ENCODE peak calls at places on chromosome 10, in six cellular contexts. G, X, Q, B, Z and Y are unnamed samples.

GRCh38 chr10:15180736-15181135 is 12.2 kb upstream of the NMT2 start:
- DNase-seq in G (no peak), X (no peak), Q (no peak), B (peak; percentile 42), Z (no peak), Y (no peak)

GRCh38 chr10:110671788-110672579 is 27.8 kb downstream of the RBM20 start:
- DNase-seq in G (no peak), X (peak; percentile 27), Q (peak; percentile 75), B (peak; percentile 59), Z (peak; percentile 26), Y (peak; percentile 61)

GRCh38 chr10:109183366-109183765 is 739.9 kb downstream of the XPNPEP1 start:
- DNase-seq in G (no peak), X (no peak), Q (peak; percentile 58), B (peak; percentile 5), Z (no peak), Y (peak; percentile 31)

GRCh38 chr10:95279042-95279820 is 11.6 kb downstream of the PDLIM1 start:
- DNase-seq in G (no peak), X (no peak), Q (peak; percentile 73), B (peak; percentile 84), Z (no peak), Y (peak; percentile 64)

GRCh38 chr10:17544465-17544864 is 72.7 kb downstream of the HACD1 start:
- DNase-seq in G (no peak), X (no peak), Q (no peak), B (peak; percentile 65), Z (no peak), Y (peak; percentile 43)

GRCh38 chr10:51895209-51895608 is 195.8 kb upstream of the CSTF2T start:
- DNase-seq in G (peak; percentile 57), X (no peak), Q (peak; percentile 54), B (peak; percentile 94), Z (no peak), Y (peak; percentile 15)

GRCh38 chr10:52951819-52952218 is 179.2 kb upstream of the MBL2 start:
- DNase-seq in G (no peak), X (no peak), Q (peak; percentile 1), B (peak; percentile 1), Z (peak; percentile 21), Y (peak; percentile 43)

GRCh38 chr10:63105811-63106755 is 27.0 kb upstream of the NRBF2 start:
- DNase-seq in G (no peak), X (no peak), Q (peak; percentile 88), B (peak; percentile 55), Z (no peak), Y (peak; percentile 56)

GRCh38 chr10:58299580-58299979 is 30.6 kb downstream of the CISD1 start:
- DNase-seq in G (no peak), X (no peak), Q (peak; percentile 43), B (peak; percentile 65), Z (peak; percentile 22), Y (peak; percentile 51)

GRCh38 chr10:128065881-128066534 is 60.2 kb downstream of the MKI67 start:
- DNase-seq in G (no peak), X (no peak), Q (no peak), B (no peak), Z (no peak), Y (no peak)

GRCh38 chr10:122277737-122278136 is 6.6 kb downstream of the BTBD16 start:
- DNase-seq in G (no peak), X (no peak), Q (no peak), B (no peak), Z (no peak), Y (no peak)

GRCh38 chr10:43781480-43782361 is 133.0 kb upstream of the ZNF32 start:
- DNase-seq in G (no peak), X (peak; percentile 13), Q (peak; percentile 53), B (no peak), Z (no peak), Y (no peak)

GRCh38 chr10:34599401-34599800 is 215.7 kb downstream of the PARD3 start:
- DNase-seq in G (no peak), X (no peak), Q (no peak), B (no peak), Z (no peak), Y (no peak)

GRCh38 chr10:86851329-86852207 is 95.1 kb downstream of the BMPR1A start:
- DNase-seq in G (peak; percentile 72), X (no peak), Q (peak; percentile 72), B (peak; percentile 98), Z (no peak), Y (peak; percentile 46)

GRCh38 chr10:116565533-116565932 is 19.8 kb downstream of the PNLIP start:
- DNase-seq in G (no peak), X (no peak), Q (no peak), B (peak; percentile 1), Z (no peak), Y (no peak)

GRCh38 chr10:20515654-20516053 is 381.5 kb downstream of the NEBL start:
- DNase-seq in G (no peak), X (no peak), Q (no peak), B (no peak), Z (no peak), Y (no peak)

GRCh38 chr10:30818854-30819253 is 189.3 kb upstream of the LYZL2 start:
- DNase-seq in G (no peak), X (no peak), Q (no peak), B (no peak), Z (no peak), Y (no peak)

GRCh38 chr10:86401588-86402282 is 35.1 kb upstream of the GRID1 start:
- DNase-seq in G (no peak), X (no peak), Q (no peak), B (no peak), Z (no peak), Y (no peak)

GRCh38 chr10:59134302-59134701 is 42.1 kb upstream of the PHYHIPL start:
- DNase-seq in G (no peak), X (no peak), Q (no peak), B (no peak), Z (no peak), Y (no peak)

GRCh38 chr10:133412381-133412711 is 12.1 kb downstream of the SPRN start:
- DNase-seq in G (no peak), X (no peak), Q (no peak), B (no peak), Z (no peak), Y (no peak)

GRCh38 chr10:88657901-88658300 is 6.3 kb upstream of the LIPF start:
- DNase-seq in G (no peak), X (no peak), Q (peak; percentile 77), B (peak; percentile 65), Z (no peak), Y (peak; percentile 44)

GRCh38 chr10:34286136-34286739 is 528.9 kb downstream of the PARD3 start:
- DNase-seq in G (no peak), X (no peak), Q (peak; percentile 48), B (peak; percentile 82), Z (no peak), Y (peak; percentile 23)

GRCh38 chr10:13774303-13774893 is 187.6 kb downstream of the PRPF18 start:
- DNase-seq in G (no peak), X (no peak), Q (no peak), B (no peak), Z (no peak), Y (no peak)

GRCh38 chr10:113073549-113074189 is 123.6 kb downstream of the TCF7L2 start:
- DNase-seq in G (no peak), X (no peak), Q (peak; percentile 100), B (peak; percentile 97), Z (no peak), Y (peak; percentile 98)

GRCh38 chr10:85645097-85645496 is 721.5 kb downstream of the GRID1 start:
- DNase-seq in G (no peak), X (no peak), Q (peak; percentile 2), B (peak; percentile 18), Z (no peak), Y (peak; percentile 38)

GRCh38 chr10:71725998-71726672 is 6.6 kb upstream of the C10orf105 start:
- DNase-seq in G (no peak), X (no peak), Q (peak; percentile 67), B (peak; percentile 36), Z (no peak), Y (no peak)
- H3K4me3 ChIP-seq in G (no peak overlapping the region), X (no peak overlapping the region), Q (no peak overlapping the region), B (no peak overlapping the region), Z (no peak overlapping the region), Y (no peak overlapping the region)

DNA sequence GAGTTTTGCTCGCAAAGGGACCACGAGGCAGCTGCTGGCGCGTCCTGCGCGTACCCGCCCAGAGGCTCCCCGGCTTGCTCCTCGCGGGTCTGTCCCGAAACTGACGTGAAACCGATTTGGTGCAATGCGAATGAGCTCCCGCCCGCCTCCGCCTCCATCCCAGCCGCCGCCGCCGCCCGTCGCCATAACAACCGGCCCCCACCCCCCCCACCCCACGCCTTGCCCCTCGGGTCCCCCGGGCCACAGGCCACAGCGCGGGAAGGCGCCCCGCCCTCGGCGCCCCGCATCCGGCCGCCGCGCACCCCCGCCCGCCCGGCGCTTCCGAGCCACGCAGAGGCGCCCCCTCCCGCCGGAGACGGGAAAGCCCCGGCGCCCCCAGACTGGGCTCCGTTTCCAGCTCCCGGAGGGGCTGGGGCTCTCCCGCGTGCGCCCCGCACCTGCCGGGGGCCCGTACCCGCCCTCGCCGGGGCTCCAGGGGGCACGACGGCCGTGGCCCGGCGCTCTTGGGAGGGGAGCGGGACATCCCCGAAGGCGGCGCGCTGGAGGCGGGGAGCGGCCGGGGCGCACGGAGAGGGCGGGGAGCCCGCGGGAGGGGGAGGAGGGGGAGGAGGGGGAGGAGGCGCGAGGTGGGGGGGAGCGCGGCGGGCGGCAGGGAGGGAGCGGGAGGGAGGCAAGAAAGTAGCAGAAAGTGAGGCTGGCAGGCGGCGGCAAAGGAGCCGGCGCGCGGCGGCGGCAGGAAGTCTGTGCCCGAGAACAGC is at the start of gene CAMK1D:
- DNase-seq in G (no peak), X (no peak), Q (peak; percentile 80), B (peak; percentile 43), Z (peak; percentile 77), Y (peak; percentile 85)
- TF ChIP-seq CTCF in G (peak; percentile 34), X (peak; percentile 19), Q (peak; percentile 30), B (no peak), Z (peak; percentile 33), Y (peak; percentile 32)

GRCh38 chr10:99913831-99914235 is 95.9 kb downstream of the DNMBP start:
- DNase-seq in G (no peak), X (no peak), Q (peak; percentile 32), B (no peak), Z (peak; percentile 46), Y (peak; percentile 26)
- H3K4me3 ChIP-seq in G (no peak overlapping the region), X (no peak overlapping the region), Q (no peak overlapping the region), B (no peak overlapping the region), Z (peak overlapping the region; percentile 14), Y (peak overlapping the region; percentile 22)

GRCh38 chr10:119203006-119203405 is 4.4 kb upstream of the GRK5 start:
- DNase-seq in G (no peak), X (no peak), Q (peak; percentile 83), B (peak; percentile 38), Z (no peak), Y (peak; percentile 61)

GRCh38 chr10:119197921-119198320 is 9.4 kb upstream of the GRK5 start:
- DNase-seq in G (no peak), X (no peak), Q (peak; percentile 87), B (peak; percentile 69), Z (no peak), Y (peak; percentile 52)

GRCh38 chr10:119201233-119201632 is 6.1 kb upstream of the GRK5 start:
- DNase-seq in G (no peak), X (no peak), Q (no peak), B (no peak), Z (no peak), Y (no peak)

GRCh38 chr10:119199231-119199992 is 8.0 kb upstream of the GRK5 start:
- DNase-seq in G (peak; percentile 56), X (no peak), Q (peak; percentile 81), B (peak; percentile 86), Z (peak; percentile 46), Y (peak; percentile 85)

DNA sequence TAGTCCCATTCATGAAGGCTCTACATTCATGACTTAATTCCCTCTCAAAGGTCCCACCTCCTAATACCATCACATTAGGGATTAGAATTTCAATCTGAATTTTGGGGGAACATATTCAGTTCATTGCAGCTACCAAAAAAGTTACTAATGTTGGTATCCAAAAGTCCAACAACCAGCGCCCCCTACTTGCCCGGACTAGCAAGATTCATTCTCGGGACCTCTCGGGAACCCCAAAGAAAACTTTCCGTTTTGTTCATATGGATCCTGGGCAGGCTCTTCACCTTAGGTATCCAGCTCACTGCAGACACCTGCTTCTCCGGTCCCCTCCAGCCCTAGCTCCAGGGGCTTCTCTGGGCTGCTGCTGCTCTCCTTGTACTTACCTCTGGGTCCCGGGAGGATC is 8.9 kb upstream of the GRK5 start:
- DNase-seq in G (no peak), X (no peak), Q (no peak), B (no peak), Z (no peak), Y (no peak)
- TF ChIP-seq CTCF in G (peak; percentile 23), X (peak; percentile 68), Q (peak; percentile 37), B (peak; percentile 45), Z (no peak), Y (peak; percentile 60)